ENCODE peak calls at places on chromosome 12, in ten cellular contexts. L, J, I, X, R, Y, K, E, S and F are unnamed samples.

GRCh38 chr12:106084048-106084671 is 54.6 kb downstream of the NUAK1 start:
- DNase-seq in X (no peak), S (peak; percentile 67), L (no peak), R (peak; percentile 81), K (no peak), Y (no peak), I (no peak), E (peak; percentile 92), J (no peak), F (peak; percentile 29)

GRCh38 chr12:111457071-111457470 is 51.3 kb downstream of the SH2B3 start:
- DNase-seq in K (no peak), R (no peak), X (no peak), I (no peak), J (no peak), S (no peak), E (no peak), L (no peak), Y (no peak), F (no peak)

GRCh38 chr12:120903382-120903817 is 758 bp downstream of the SPPL3 start:
- DNase-seq in I (peak; percentile 31), J (peak; percentile 69), L (peak; percentile 3), K (peak; percentile 48), S (no peak), R (no peak), X (peak; percentile 53), Y (peak; percentile 64), E (peak; percentile 43), F (peak; percentile 3)

GRCh38 chr12:39541471-39541870 is 78.1 kb downstream of the ABCD2 start:
- DNase-seq in Y (no peak), I (no peak), X (no peak), L (no peak), E (no peak), S (no peak), J (no peak), K (no peak), R (no peak), F (no peak)

GRCh38 chr12:25959069-25959961 is 833 bp downstream of the RASSF8 start:
- DNase-seq in I (no peak), J (peak; percentile 54), E (peak; percentile 86), R (no peak), X (no peak), S (peak; percentile 34), K (no peak), L (no peak), Y (peak; percentile 45), F (no peak)

GRCh38 chr12:5515458-5515857 is 83.5 kb downstream of the NTF3 start:
- DNase-seq in R (no peak), S (no peak), Y (no peak), L (no peak), E (no peak), I (no peak), K (no peak), X (no peak), J (no peak), F (no peak)

GRCh38 chr12:32292175-32292574 is 107.2 kb upstream of the FGD4 start:
- DNase-seq in S (no peak), E (no peak), K (no peak), I (no peak), Y (no peak), R (no peak), X (no peak), J (no peak), L (no peak), F (no peak)

GRCh38 chr12:117774986-117775775 is 193.6 kb downstream of the KSR2 start:
- DNase-seq in X (no peak), J (no peak), K (no peak), R (no peak), I (no peak), Y (no peak), S (no peak), E (no peak), L (no peak), F (no peak)

GRCh38 chr12:100672075-100672592 is 98.7 kb downstream of the GAS2L3 start:
- DNase-seq in J (peak; percentile 61), R (no peak), E (no peak), S (no peak), I (peak; percentile 3), X (peak; percentile 10), Y (no peak), K (no peak), L (no peak), F (no peak)

GRCh38 chr12:130204441-130204840 is 42.2 kb downstream of the FZD10 start:
- DNase-seq in Y (no peak), J (no peak), R (no peak), S (no peak), L (no peak), K (no peak), X (no peak), I (no peak), E (no peak), F (no peak)

GRCh38 chr12:95820096-95820703 is 29.6 kb upstream of the NTN4 start:
- DNase-seq in R (no peak), I (no peak), J (peak; percentile 77), E (peak; percentile 45), K (no peak), X (no peak), L (no peak), S (no peak), Y (no peak), F (no peak)

GRCh38 chr12:103813426-103813825 is 27.6 kb downstream of the NT5DC3 start:
- DNase-seq in J (no peak), L (no peak), X (no peak), E (no peak), Y (no peak), K (no peak), I (no peak), R (no peak), S (no peak), F (no peak)

GRCh38 chr12:32605326-32606095 is 73.6 kb upstream of the DNM1L start:
- DNase-seq in X (no peak), S (no peak), Y (no peak), L (no peak), I (no peak), K (no peak), R (no peak), E (no peak), J (peak; percentile 6), F (no peak)

GRCh38 chr12:57229634-57230380 is at the start of gene SHMT2:
- DNase-seq in E (peak; percentile 87), Y (peak; percentile 92), X (peak; percentile 93), R (peak; percentile 91), L (peak; percentile 47), S (peak; percentile 79), I (peak; percentile 70), K (peak; percentile 93), J (peak; percentile 97), F (peak; percentile 87)

GRCh38 chr12:57341275-57341990 is 89.4 kb downstream of the R3HDM2 start:
- DNase-seq in J (no peak), X (no peak), L (no peak), K (no peak), Y (no peak), R (no peak), E (peak; percentile 56), S (no peak), I (no peak), F (peak; percentile 1)

GRCh38 chr12:15575797-15576560 is 213.2 kb downstream of the EPS8 start:
- DNase-seq in R (no peak), Y (no peak), S (no peak), E (no peak), J (no peak), L (no peak), X (no peak), I (no peak), K (no peak), F (no peak)

GRCh38 chr12:128727999-128728398 is 95.8 kb downstream of the SLC15A4 start:
- DNase-seq in J (peak; percentile 45), S (no peak), X (no peak), Y (no peak), L (no peak), E (no peak), K (no peak), I (no peak), R (no peak), F (no peak)